ENCODE peak calls at places on chromosomes 13 and 19, in nine cellular contexts. One of them, this sample, is unnamed.
A peak's percentile ranks its signal among the peaks of the same experiment; 100 is the strongest.

GRCh38 chr13:44404261-44405139 is 30.9 kb downstream of the SERP2 start:
- DNase-seq in A549: no peak
- DNase-seq in tibial nerve: no peak
- DNase-seq in stomach: peak; percentile 50
- DNase-seq in HepG2: peak; percentile 93
- DNase-seq in SK-N-SH: peak; percentile 80
- DNase-seq in transverse colon: peak; percentile 38
- DNase-seq in esophagus muscularis mucosa: no peak
- DNase-seq in ovary: no peak
- DNase-seq in this sample: peak; percentile 29

GRCh38 chr13:37270206-37271001 is 164.9 kb upstream of the CSNK1A1L start:
- DNase-seq in A549: no peak
- DNase-seq in tibial nerve: no peak
- DNase-seq in stomach: no peak
- DNase-seq in HepG2: peak; percentile 2
- DNase-seq in SK-N-SH: no peak
- DNase-seq in transverse colon: no peak
- DNase-seq in esophagus muscularis mucosa: no peak
- DNase-seq in ovary: no peak
- DNase-seq in this sample: no peak

GRCh38 chr13:42990147-42990990 is 1.7 kb downstream of the EPSTI1 start:
- DNase-seq in A549: no peak
- DNase-seq in tibial nerve: no peak
- DNase-seq in stomach: no peak
- DNase-seq in HepG2: no peak
- DNase-seq in SK-N-SH: peak; percentile 38
- DNase-seq in transverse colon: no peak
- DNase-seq in esophagus muscularis mucosa: no peak
- DNase-seq in ovary: no peak
- DNase-seq in this sample: no peak

GRCh38 chr19:49686503-49687088 is 2.8 kb upstream of the ADM5 start:
- DNase-seq in A549: no peak
- DNase-seq in tibial nerve: no peak
- DNase-seq in stomach: no peak
- DNase-seq in HepG2: no peak
- DNase-seq in SK-N-SH: no peak
- DNase-seq in transverse colon: no peak
- DNase-seq in esophagus muscularis mucosa: no peak
- DNase-seq in ovary: no peak
- DNase-seq in this sample: no peak

GRCh38 chr13:37144661-37145060 is 39.2 kb upstream of the CSNK1A1L start:
- DNase-seq in A549: no peak
- DNase-seq in tibial nerve: no peak
- DNase-seq in stomach: no peak
- DNase-seq in HepG2: no peak
- DNase-seq in SK-N-SH: no peak
- DNase-seq in transverse colon: no peak
- DNase-seq in esophagus muscularis mucosa: no peak
- DNase-seq in ovary: no peak
- DNase-seq in this sample: no peak

GRCh38 chr13:66128201-66128600 is 1101.9 kb downstream of the PCDH9 start:
- DNase-seq in A549: no peak
- DNase-seq in tibial nerve: no peak
- DNase-seq in stomach: no peak
- DNase-seq in HepG2: no peak
- DNase-seq in SK-N-SH: no peak
- DNase-seq in transverse colon: no peak
- DNase-seq in esophagus muscularis mucosa: no peak
- DNase-seq in ovary: no peak
- DNase-seq in this sample: no peak

GRCh38 chr13:80084086-80084676 is 256.7 kb downstream of the SPRY2 start:
- DNase-seq in A549: peak; percentile 10
- DNase-seq in tibial nerve: no peak
- DNase-seq in stomach: no peak
- DNase-seq in HepG2: no peak
- DNase-seq in SK-N-SH: no peak
- DNase-seq in transverse colon: no peak
- DNase-seq in esophagus muscularis mucosa: no peak
- DNase-seq in ovary: no peak
- DNase-seq in this sample: no peak

GRCh38 chr13:86585826-86586225 is 786.6 kb upstream of the SLITRK6 start:
- DNase-seq in A549: no peak
- DNase-seq in tibial nerve: peak; percentile 13
- DNase-seq in stomach: no peak
- DNase-seq in HepG2: no peak
- DNase-seq in SK-N-SH: no peak
- DNase-seq in transverse colon: peak; percentile 26
- DNase-seq in esophagus muscularis mucosa: no peak
- DNase-seq in ovary: no peak
- DNase-seq in this sample: peak; percentile 90

DNA sequence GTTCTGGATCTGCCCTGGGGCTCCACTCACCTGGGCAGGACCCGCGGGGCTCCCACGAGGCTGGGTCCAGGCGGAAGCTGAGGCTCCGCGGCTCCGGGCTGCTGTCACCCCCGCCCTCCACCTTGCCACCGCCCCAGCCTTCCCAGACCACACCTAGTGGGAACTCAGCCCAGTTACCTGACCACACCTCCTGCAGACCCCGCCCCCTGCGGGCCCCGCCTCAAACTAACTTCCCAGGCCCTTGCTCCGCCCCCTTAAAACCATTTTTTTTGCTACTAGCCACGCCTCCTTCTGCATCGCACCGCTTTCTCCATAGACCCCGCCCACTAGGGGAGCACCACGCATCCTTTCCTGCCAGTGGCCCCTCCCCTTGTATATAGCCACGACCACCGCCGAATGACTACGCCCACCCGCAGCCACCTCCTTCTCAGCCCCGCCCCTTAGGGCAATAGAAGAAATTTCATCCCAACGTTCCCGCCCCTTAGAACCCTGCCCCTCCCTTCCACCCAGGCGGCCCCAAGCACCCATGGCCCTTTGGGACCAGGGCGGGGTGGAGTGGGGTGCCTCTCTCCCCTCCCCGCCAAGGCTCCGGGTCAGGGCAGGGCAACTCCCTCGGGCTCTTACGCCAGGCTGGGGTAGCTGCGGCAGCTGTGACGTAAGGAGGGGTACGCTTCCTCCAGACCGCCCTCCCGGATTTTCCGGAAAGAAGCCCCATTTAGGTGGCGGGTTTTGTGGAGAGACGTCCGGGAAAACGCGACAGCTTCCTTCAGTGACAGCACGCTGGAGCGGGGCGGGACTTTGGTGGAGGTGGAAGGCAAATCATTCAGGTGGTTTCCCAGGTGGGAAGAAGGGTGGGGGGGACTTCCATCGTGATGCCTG is at the start of gene SH2D3A:
- DNase-seq in A549: peak; percentile 96
- DNase-seq in tibial nerve: no peak
- DNase-seq in stomach: peak; percentile 96
- DNase-seq in HepG2: peak; percentile 65
- DNase-seq in SK-N-SH: peak; percentile 60
- DNase-seq in transverse colon: peak; percentile 98
- DNase-seq in esophagus muscularis mucosa: no peak
- DNase-seq in ovary: no peak
- DNase-seq in this sample: peak; percentile 70
- TF ChIP-seq CTCF in A549: no peak
- TF ChIP-seq CTCF in tibial nerve: no peak
- TF ChIP-seq CTCF in stomach: no peak
- TF ChIP-seq CTCF in HepG2: no peak
- TF ChIP-seq CTCF in SK-N-SH: no peak
- TF ChIP-seq CTCF in transverse colon: no peak
- TF ChIP-seq CTCF in esophagus muscularis mucosa: no peak
- TF ChIP-seq CTCF in ovary: no peak
- TF ChIP-seq CTCF in this sample: no peak

GRCh38 chr19:7000816-7001215 is 20.4 kb downstream of the MBD3L2B start:
- DNase-seq in A549: no peak
- DNase-seq in tibial nerve: no peak
- DNase-seq in stomach: no peak
- DNase-seq in HepG2: no peak
- DNase-seq in SK-N-SH: no peak
- DNase-seq in transverse colon: no peak
- DNase-seq in esophagus muscularis mucosa: no peak
- DNase-seq in ovary: no peak
- DNase-seq in this sample: no peak

GRCh38 chr19:7004313-7004931 is 16.8 kb downstream of the MBD3L2B start:
- DNase-seq in A549: peak; percentile 56
- DNase-seq in tibial nerve: no peak
- DNase-seq in stomach: no peak
- DNase-seq in HepG2: peak; percentile 49
- DNase-seq in SK-N-SH: no peak
- DNase-seq in transverse colon: no peak
- DNase-seq in esophagus muscularis mucosa: no peak
- DNase-seq in ovary: no peak
- DNase-seq in this sample: no peak

GRCh38 chr19:7007859-7008258 is 13.4 kb downstream of the MBD3L2B start:
- DNase-seq in A549: no peak
- DNase-seq in tibial nerve: no peak
- DNase-seq in stomach: no peak
- DNase-seq in HepG2: no peak
- DNase-seq in SK-N-SH: no peak
- DNase-seq in transverse colon: no peak
- DNase-seq in esophagus muscularis mucosa: no peak
- DNase-seq in ovary: no peak
- DNase-seq in this sample: no peak

GRCh38 chr19:7010722-7011593 is 10.3 kb downstream of the MBD3L2B start:
- DNase-seq in A549: no peak
- DNase-seq in tibial nerve: no peak
- DNase-seq in stomach: no peak
- DNase-seq in HepG2: no peak
- DNase-seq in SK-N-SH: no peak
- DNase-seq in transverse colon: no peak
- DNase-seq in esophagus muscularis mucosa: no peak
- DNase-seq in ovary: no peak
- DNase-seq in this sample: no peak

DNA sequence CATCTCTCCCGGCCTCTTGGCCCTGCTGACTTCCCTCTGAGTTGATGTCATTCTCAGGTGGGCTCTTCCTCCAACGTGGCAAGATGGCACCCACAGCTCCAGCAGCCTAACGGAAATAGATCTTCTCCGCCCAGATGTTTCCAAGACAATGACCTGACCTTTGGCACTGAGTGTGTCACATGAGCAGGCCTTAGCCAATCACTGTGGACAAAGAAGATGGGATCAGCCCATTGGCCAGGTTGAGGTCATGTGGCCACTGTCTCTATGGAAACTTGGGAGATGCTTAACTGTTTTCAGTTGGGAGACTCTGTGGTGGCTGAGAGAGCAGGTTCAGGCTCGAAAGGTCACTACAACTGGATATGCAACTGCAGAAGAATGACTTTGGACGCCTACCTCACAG is 14.9 kb downstream of the MBD3L2B start:
- DNase-seq in A549: no peak
- DNase-seq in tibial nerve: no peak
- DNase-seq in stomach: no peak
- DNase-seq in HepG2: no peak
- DNase-seq in SK-N-SH: no peak
- DNase-seq in transverse colon: no peak
- DNase-seq in esophagus muscularis mucosa: no peak
- DNase-seq in ovary: no peak
- DNase-seq in this sample: no peak
- TF ChIP-seq EP300 in A549: no peak
- TF ChIP-seq EP300 in tibial nerve: no peak
- TF ChIP-seq EP300 in stomach: no peak
- TF ChIP-seq EP300 in HepG2: no peak
- TF ChIP-seq EP300 in SK-N-SH: no peak
- TF ChIP-seq EP300 in transverse colon: no peak
- TF ChIP-seq EP300 in esophagus muscularis mucosa: no peak
- TF ChIP-seq EP300 in ovary: no peak
- TF ChIP-seq EP300 in this sample: no peak

GRCh38 chr19:47125669-47125938 is 5.0 kb upstream of the SAE1 start:
- DNase-seq in A549: no peak
- DNase-seq in tibial nerve: no peak
- DNase-seq in stomach: no peak
- DNase-seq in HepG2: no peak
- DNase-seq in SK-N-SH: no peak
- DNase-seq in transverse colon: no peak
- DNase-seq in esophagus muscularis mucosa: no peak
- DNase-seq in ovary: no peak
- DNase-seq in this sample: no peak

GRCh38 chr19:47122359-47123335 is 8.0 kb upstream of the SAE1 start:
- DNase-seq in A549: peak; percentile 66
- DNase-seq in tibial nerve: no peak
- DNase-seq in stomach: no peak
- DNase-seq in HepG2: peak; percentile 58
- DNase-seq in SK-N-SH: no peak
- DNase-seq in transverse colon: no peak
- DNase-seq in esophagus muscularis mucosa: no peak
- DNase-seq in ovary: no peak
- DNase-seq in this sample: no peak

GRCh38 chr19:47129579-47129978 is 1.1 kb upstream of the SAE1 start:
- DNase-seq in A549: no peak
- DNase-seq in tibial nerve: no peak
- DNase-seq in stomach: no peak
- DNase-seq in HepG2: no peak
- DNase-seq in SK-N-SH: no peak
- DNase-seq in transverse colon: no peak
- DNase-seq in esophagus muscularis mucosa: no peak
- DNase-seq in ovary: no peak
- DNase-seq in this sample: no peak

GRCh38 chr19:47123406-47123805 is 7.2 kb upstream of the SAE1 start:
- DNase-seq in A549: no peak
- DNase-seq in tibial nerve: no peak
- DNase-seq in stomach: no peak
- DNase-seq in HepG2: no peak
- DNase-seq in SK-N-SH: no peak
- DNase-seq in transverse colon: no peak
- DNase-seq in esophagus muscularis mucosa: no peak
- DNase-seq in ovary: no peak
- DNase-seq in this sample: no peak

DNA sequence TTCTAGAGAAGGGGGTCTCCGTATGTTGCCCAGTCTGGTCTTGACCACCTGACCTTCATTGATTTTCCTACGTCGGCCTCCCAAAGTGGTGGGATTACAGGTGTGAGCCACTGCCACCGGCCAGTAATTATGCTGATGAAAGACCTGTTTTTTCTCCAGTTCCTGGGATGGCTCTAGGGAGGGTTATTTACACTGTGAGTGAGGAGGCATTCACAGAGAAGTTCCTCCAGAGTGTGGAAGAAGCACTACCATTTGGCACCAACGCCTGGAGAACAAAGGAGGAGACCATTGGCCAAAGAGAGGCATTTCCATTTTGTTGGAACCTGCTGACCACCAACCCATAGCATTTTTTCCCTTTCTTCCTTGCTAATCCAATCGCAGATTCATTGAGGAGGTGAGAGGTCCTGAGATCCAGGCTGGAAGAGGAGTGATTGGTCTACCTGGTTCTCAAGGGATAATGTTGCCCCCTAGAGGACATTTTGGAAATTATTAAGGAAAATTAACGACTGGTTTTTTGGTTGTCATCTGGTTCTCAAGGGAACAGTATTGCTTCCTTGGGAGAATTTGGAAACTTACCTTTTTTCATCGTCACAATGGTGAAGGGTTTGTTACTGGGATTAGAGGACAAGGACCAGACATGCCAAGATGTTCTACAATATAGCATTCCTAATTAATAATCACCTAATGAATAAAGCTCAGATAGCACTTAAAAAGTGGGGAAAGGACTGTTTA is 5.5 kb upstream of the SAE1 start:
- DNase-seq in A549: peak; percentile 90
- DNase-seq in tibial nerve: no peak
- DNase-seq in stomach: no peak
- DNase-seq in HepG2: peak; percentile 78
- DNase-seq in SK-N-SH: peak; percentile 73
- DNase-seq in transverse colon: no peak
- DNase-seq in esophagus muscularis mucosa: no peak
- DNase-seq in ovary: no peak
- DNase-seq in this sample: no peak
- H3K4me3 ChIP-seq in A549: no peak overlapping the region
- H3K4me3 ChIP-seq in tibial nerve: no peak overlapping the region
- H3K4me3 ChIP-seq in stomach: no peak overlapping the region
- H3K4me3 ChIP-seq in HepG2: peak overlapping the region; percentile 29
- H3K4me3 ChIP-seq in SK-N-SH: no peak overlapping the region
- H3K4me3 ChIP-seq in transverse colon: no peak overlapping the region
- H3K4me3 ChIP-seq in esophagus muscularis mucosa: no peak overlapping the region
- H3K4me3 ChIP-seq in ovary: no peak overlapping the region
- H3K4me3 ChIP-seq in this sample: no peak overlapping the region

GRCh38 chr19:11942008-11942842 is 17.3 kb downstream of the ZNF700 start:
- DNase-seq in A549: no peak
- DNase-seq in tibial nerve: no peak
- DNase-seq in stomach: no peak
- DNase-seq in HepG2: no peak
- DNase-seq in SK-N-SH: no peak
- DNase-seq in transverse colon: no peak
- DNase-seq in esophagus muscularis mucosa: no peak
- DNase-seq in ovary: no peak
- DNase-seq in this sample: no peak
- TF ChIP-seq CTCF in A549: no peak
- TF ChIP-seq CTCF in tibial nerve: no peak
- TF ChIP-seq CTCF in stomach: no peak
- TF ChIP-seq CTCF in HepG2: no peak
- TF ChIP-seq CTCF in SK-N-SH: no peak
- TF ChIP-seq CTCF in transverse colon: no peak
- TF ChIP-seq CTCF in esophagus muscularis mucosa: no peak
- TF ChIP-seq CTCF in ovary: no peak
- TF ChIP-seq CTCF in this sample: no peak

This sample was measured in sigmoid colon.